ENCODE peak calls at places on chromosomes 7 and 10, in eight cellular contexts. Y, B, F, P, X, A, R and Z are unnamed samples.

GRCh38 chr7:142582351-142582750 is 166.9 kb upstream of the PRSS1 start:
- DNase-seq in Y (no peak), B (no peak), F (no peak), P (no peak), X (no peak), A (no peak), R (no peak), Z (no peak)

GRCh38 chr10:92886334-92886961 is 38.1 kb downstream of the EXOC6 start:
- DNase-seq in Y (peak), B (peak), F (no peak), P (no peak), X (no peak), A (no peak), R (no peak), Z (peak)

GRCh38 chr10:102280397-102281015 is 35.2 kb downstream of the GBF1 start:
- DNase-seq in Y (peak), B (no peak), F (no peak), P (no peak), X (no peak), A (peak), R (no peak), Z (peak)

GRCh38 chr7:16739863-16740622 is 13.5 kb upstream of the TSPAN13 start:
- DNase-seq in Y (peak), B (peak), F (peak), P (no peak), X (no peak), A (peak), R (peak), Z (peak)

GRCh38 chr10:88012627-88013026 is 149.2 kb downstream of the PTEN start:
- DNase-seq in Y (peak), B (no peak), F (no peak), P (no peak), X (no peak), A (no peak), R (no peak), Z (peak)

GRCh38 chr10:26637521-26638275 is 59.8 kb upstream of the PDSS1 start:
- DNase-seq in Y (no peak), B (no peak), F (no peak), P (no peak), X (no peak), A (no peak), R (no peak), Z (no peak)

GRCh38 chr7:20596653-20597052 is 18.8 kb upstream of the ABCB5 start:
- DNase-seq in Y (peak), B (no peak), F (no peak), P (no peak), X (no peak), A (peak), R (no peak), Z (peak)

GRCh38 chr10:1739751-1740150 is 2.4 kb upstream of the ADARB2 start:
- DNase-seq in Y (no peak), B (no peak), F (no peak), P (peak), X (no peak), A (no peak), R (no peak), Z (no peak)

GRCh38 chr7:63899691-63900393 is 98.8 kb upstream of the ZNF722 start:
- DNase-seq in Y (peak), B (no peak), F (no peak), P (no peak), X (peak), A (no peak), R (no peak), Z (no peak)

GRCh38 chr10:21732067-21732772 is 198.2 kb downstream of the MLLT10 start:
- DNase-seq in Y (peak), B (peak), F (peak), P (peak), X (peak), A (peak), R (peak), Z (peak)
- H3K27ac ChIP-seq in Y (no peak), B (no peak), F (no peak), P (no peak), X (no peak), A (no peak), R (no peak), Z (no peak)

DNA sequence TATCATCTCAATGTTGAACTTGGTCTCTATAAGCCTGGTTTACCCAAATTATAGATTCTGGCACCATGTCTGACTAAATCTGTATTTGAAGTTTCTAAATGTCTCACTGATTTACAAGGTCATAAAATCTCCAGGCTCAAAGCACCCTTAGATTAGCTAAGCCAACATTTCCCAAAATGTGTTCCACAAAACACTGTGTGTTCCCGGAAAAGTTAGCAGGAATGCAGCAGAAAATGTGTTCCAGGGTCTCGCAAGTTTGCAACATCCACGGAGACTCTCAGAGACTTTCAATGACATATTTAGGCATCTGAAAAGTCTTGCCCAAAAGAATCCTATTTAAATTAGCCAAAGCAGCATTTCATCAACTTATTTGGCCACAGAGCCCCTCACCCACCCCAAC is 91.9 kb downstream of the SORBS1 start:
- DNase-seq in Y (no peak), B (no peak), F (no peak), P (no peak), X (no peak), A (no peak), R (no peak), Z (no peak)
- H3K27ac ChIP-seq in Y (no peak), B (no peak), F (no peak), P (no peak), X (no peak), A (peak), R (no peak), Z (no peak)

GRCh38 chr7:106101726-106102125 is 10.4 kb downstream of the SYPL1 start:
- DNase-seq in Y (no peak), B (no peak), F (no peak), P (no peak), X (no peak), A (no peak), R (no peak), Z (no peak)
- H3K27ac ChIP-seq in Y (no peak), B (no peak), F (no peak), P (no peak), X (no peak), A (peak), R (no peak), Z (no peak)

DNA sequence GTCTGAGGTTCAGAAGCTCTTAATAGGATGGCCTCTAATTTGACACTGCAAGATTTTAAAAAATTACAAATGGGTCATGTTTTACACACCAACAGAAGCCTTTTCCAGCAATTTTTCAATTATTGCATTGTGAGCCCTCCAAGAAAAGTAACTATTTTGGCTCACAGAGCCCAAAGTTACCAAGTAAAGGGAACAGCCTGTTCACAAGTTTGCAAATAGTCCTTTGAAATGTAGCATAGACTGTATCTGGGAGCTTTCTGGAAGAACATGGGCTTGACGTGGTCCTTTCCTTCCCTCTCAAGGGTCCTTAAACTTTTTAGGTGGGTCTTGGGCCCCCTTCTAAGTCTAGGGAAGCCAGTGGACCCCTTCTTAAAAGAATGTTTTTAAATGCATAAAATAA is 1.3 kb upstream of the GDF10 start:
- DNase-seq in Y (no peak), B (no peak), F (no peak), P (no peak), X (no peak), A (no peak), R (no peak), Z (no peak)
- H3K27ac ChIP-seq in Y (no peak), B (no peak), F (no peak), P (no peak), X (no peak), A (no peak), R (no peak), Z (no peak)

DNA sequence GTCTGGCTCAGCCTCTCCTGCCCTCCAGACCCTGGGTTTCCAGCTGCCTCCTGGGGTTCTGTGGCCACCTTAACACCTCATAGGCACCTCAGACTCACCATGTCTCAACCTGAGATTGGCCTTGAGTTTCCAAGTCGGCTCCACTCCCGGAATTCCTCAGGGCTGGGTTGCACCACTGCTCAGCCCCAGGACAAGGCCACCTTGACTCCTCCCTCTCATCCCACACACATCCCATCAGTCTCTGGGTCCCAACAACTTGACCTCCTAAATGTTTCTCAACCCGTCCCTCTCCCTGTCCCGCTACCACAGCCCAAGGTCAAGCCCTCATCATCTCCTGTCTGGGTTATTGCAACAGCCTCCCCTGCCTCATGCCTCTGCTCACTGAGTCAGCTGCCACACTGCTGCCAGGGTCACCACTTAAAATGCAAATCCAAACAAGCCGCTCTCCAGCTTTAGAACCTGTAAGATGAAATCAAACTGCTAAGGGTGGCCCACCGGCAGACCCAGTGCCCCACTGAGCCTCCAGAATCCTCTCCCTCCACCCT is 90.9 kb upstream of the ZMIZ1 start:
- DNase-seq in Y (peak), B (no peak), F (no peak), P (no peak), X (peak), A (peak), R (no peak), Z (peak)
- H3K27ac ChIP-seq in Y (peak), B (peak), F (no peak), P (no peak), X (no peak), A (peak), R (peak), Z (no peak)

DNA sequence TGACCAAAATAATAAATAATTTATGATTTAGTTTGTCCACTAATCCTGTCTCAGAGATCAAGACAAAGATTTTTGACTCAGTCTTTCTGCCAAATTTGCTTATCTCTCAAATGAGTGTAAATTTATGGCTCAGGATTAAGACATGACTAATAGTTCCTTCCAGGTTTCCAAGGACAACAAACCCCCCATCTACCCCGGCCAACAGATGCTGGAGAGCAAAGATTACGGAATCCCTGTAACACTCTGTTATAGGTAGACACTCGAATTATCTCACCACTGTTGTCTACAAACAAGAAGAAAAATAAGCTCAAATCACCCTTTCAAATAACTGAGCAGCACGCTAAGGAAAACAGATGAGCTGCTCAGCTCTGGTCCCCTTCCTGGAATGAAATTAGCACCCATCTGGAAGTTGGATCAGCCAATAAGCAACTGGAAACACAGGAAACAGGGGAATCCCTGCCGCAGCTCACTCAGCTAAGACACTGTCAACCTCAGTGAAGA is 56.8 kb upstream of the SVIL start:
- DNase-seq in Y (peak), B (no peak), F (no peak), P (no peak), X (no peak), A (peak), R (no peak), Z (peak)
- H3K27ac ChIP-seq in Y (peak), B (no peak), F (no peak), P (no peak), X (no peak), A (peak), R (no peak), Z (peak)

GRCh38 chr10:24950439-24950838 is 2.0 kb downstream of the PRTFDC1 start:
- DNase-seq in Y (no peak), B (no peak), F (no peak), P (peak), X (no peak), A (no peak), R (no peak), Z (no peak)
- H3K27ac ChIP-seq in Y (no peak), B (no peak), F (no peak), P (no peak), X (no peak), A (no peak), R (no peak), Z (no peak)

DNA sequence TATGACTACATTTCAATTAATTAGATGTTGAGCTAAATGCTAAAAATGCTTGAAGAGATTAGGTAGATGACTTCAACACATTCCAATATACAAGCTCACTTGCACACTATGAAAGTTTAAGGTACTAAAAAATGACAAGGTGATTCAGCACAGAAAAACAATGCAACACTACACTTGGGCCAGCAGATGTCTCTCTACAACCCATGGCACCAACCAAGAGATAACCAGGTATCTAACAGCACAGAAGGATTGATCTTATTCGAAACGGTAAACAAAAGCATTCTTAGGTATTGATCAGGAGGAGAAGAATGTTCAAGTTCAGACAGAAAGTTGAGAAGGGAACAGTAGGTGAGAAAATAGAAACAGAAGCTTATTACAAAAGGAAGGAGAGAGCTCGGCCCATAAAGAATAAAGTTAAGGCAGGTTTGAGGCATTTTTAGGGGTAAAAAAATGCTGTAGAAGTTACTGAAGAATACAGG is 248.2 kb upstream of the KLF14 start:
- DNase-seq in Y (peak), B (peak), F (no peak), P (peak), X (no peak), A (peak), R (no peak), Z (no peak)
- H3K27ac ChIP-seq in Y (peak), B (no peak), F (peak), P (no peak), X (no peak), A (no peak), R (no peak), Z (no peak)

GRCh38 chr10:124912052-124912435 is 29.9 kb upstream of the ZRANB1 start:
- DNase-seq in Y (no peak), B (no peak), F (no peak), P (no peak), X (no peak), A (no peak), R (no peak), Z (no peak)
- H3K27ac ChIP-seq in Y (peak), B (no peak), F (no peak), P (no peak), X (no peak), A (no peak), R (no peak), Z (no peak)

GRCh38 chr10:73552819-73553218 is 38.3 kb downstream of the USP54 start:
- DNase-seq in Y (no peak), B (no peak), F (no peak), P (no peak), X (no peak), A (no peak), R (no peak), Z (no peak)
- H3K27ac ChIP-seq in Y (no peak), B (no peak), F (no peak), P (peak), X (no peak), A (peak), R (no peak), Z (no peak)